ENCODE peak calls at places on chromosomes 16 and 17, in ten cellular contexts. One of them, this sample, is unnamed. For H3K36me3, the result is how much of the 10 kb centered on the place peaks cover.

GRCh38 chr16:17828012-17828411 is 357.3 kb upstream of the XYLT1 start:
- DNase-seq in MM.1S: no peak
- DNase-seq in DND-41: no peak
- DNase-seq in heart left ventricle: no peak
- DNase-seq in tibial artery: no peak
- DNase-seq in PC-9: no peak
- DNase-seq in GM12878: no peak
- DNase-seq in psoas muscle: no peak
- DNase-seq in cardiac muscle cell: peak
- DNase-seq in fibroblast of lung: peak
- DNase-seq in this sample: no peak

GRCh38 chr17:78624461-78625216 is 47.4 kb upstream of the DNAH17 start:
- DNase-seq in MM.1S: no peak
- DNase-seq in DND-41: no peak
- DNase-seq in heart left ventricle: no peak
- DNase-seq in tibial artery: no peak
- DNase-seq in PC-9: no peak
- DNase-seq in GM12878: no peak
- DNase-seq in psoas muscle: no peak
- DNase-seq in cardiac muscle cell: no peak
- DNase-seq in fibroblast of lung: no peak
- DNase-seq in this sample: no peak

GRCh38 chr17:82178499-82179290 is 33.9 kb downstream of the CCDC57 start:
- DNase-seq in MM.1S: no peak
- DNase-seq in DND-41: no peak
- DNase-seq in heart left ventricle: no peak
- DNase-seq in tibial artery: no peak
- DNase-seq in PC-9: no peak
- DNase-seq in GM12878: no peak
- DNase-seq in psoas muscle: no peak
- DNase-seq in cardiac muscle cell: no peak
- DNase-seq in fibroblast of lung: no peak
- DNase-seq in this sample: no peak

GRCh38 chr16:85688586-85689284 is at the start of gene GINS2:
- DNase-seq in MM.1S: peak
- DNase-seq in DND-41: peak
- DNase-seq in heart left ventricle: peak
- DNase-seq in tibial artery: peak
- DNase-seq in PC-9: peak
- DNase-seq in GM12878: peak
- DNase-seq in psoas muscle: peak
- DNase-seq in cardiac muscle cell: peak
- DNase-seq in fibroblast of lung: peak
- DNase-seq in this sample: peak

GRCh38 chr17:9564104-9564503 is 11.5 kb downstream of the STX8 start:
- DNase-seq in MM.1S: no peak
- DNase-seq in DND-41: no peak
- DNase-seq in heart left ventricle: no peak
- DNase-seq in tibial artery: no peak
- DNase-seq in PC-9: no peak
- DNase-seq in GM12878: no peak
- DNase-seq in psoas muscle: no peak
- DNase-seq in cardiac muscle cell: no peak
- DNase-seq in fibroblast of lung: no peak
- DNase-seq in this sample: no peak

GRCh38 chr16:22165508-22166285 is 3.4 kb downstream of the SDR42E2 start:
- DNase-seq in MM.1S: no peak
- DNase-seq in DND-41: no peak
- DNase-seq in heart left ventricle: no peak
- DNase-seq in tibial artery: no peak
- DNase-seq in PC-9: no peak
- DNase-seq in GM12878: no peak
- DNase-seq in psoas muscle: no peak
- DNase-seq in cardiac muscle cell: no peak
- DNase-seq in fibroblast of lung: no peak
- DNase-seq in this sample: no peak

GRCh38 chr16:87202346-87202745 is 114.8 kb downstream of the C16orf95 start:
- DNase-seq in MM.1S: no peak
- DNase-seq in DND-41: no peak
- DNase-seq in heart left ventricle: no peak
- DNase-seq in tibial artery: peak
- DNase-seq in PC-9: no peak
- DNase-seq in GM12878: no peak
- DNase-seq in psoas muscle: no peak
- DNase-seq in cardiac muscle cell: peak
- DNase-seq in fibroblast of lung: peak
- DNase-seq in this sample: no peak

GRCh38 chr16:3101018-3101840 is 2.1 kb upstream of the ZSCAN10 start:
- DNase-seq in MM.1S: peak
- DNase-seq in DND-41: peak
- DNase-seq in heart left ventricle: no peak
- DNase-seq in tibial artery: no peak
- DNase-seq in PC-9: no peak
- DNase-seq in GM12878: no peak
- DNase-seq in psoas muscle: peak
- DNase-seq in cardiac muscle cell: peak
- DNase-seq in fibroblast of lung: no peak
- DNase-seq in this sample: peak

DNA sequence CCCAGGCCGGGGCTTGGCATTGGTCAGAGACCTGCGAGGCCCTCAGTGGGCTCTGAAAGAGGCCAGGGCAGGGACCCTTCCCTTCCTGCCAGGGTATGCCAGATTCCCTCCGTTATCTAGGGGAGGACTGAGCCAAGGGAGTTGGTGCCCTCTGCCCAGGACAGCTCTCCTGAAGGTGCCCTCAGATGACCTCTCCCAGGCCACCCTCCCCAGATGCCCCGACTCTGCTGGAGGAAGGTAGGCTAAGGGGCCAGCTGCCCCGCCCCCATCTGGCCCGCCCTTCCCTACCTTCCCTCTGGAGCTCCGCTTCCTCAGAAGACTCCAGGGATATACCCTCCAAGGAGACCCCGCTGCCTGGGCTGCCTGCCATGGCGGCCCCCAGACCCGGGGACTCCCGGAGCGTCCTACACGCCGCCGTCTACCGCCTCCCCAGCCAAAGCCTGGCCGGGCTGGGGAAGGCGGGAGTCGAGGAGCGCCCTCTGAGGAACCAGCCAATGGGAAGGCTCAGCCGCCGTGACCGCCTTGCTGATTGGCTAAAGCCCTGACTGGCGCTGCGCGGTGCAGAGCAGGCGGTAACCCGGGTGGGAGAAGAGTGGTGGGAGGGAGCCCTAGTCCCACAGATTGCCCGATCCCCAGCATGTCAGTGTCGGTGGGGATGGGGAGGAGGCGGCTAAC is 7.0 kb downstream of the MPP2 start:
- DNase-seq in MM.1S: peak
- DNase-seq in DND-41: no peak
- DNase-seq in heart left ventricle: peak
- DNase-seq in tibial artery: peak
- DNase-seq in PC-9: peak
- DNase-seq in GM12878: no peak
- DNase-seq in psoas muscle: peak
- DNase-seq in cardiac muscle cell: peak
- DNase-seq in fibroblast of lung: peak
- DNase-seq in this sample: peak
- H3K27ac ChIP-seq in MM.1S: no peak
- H3K27ac ChIP-seq in DND-41: no peak
- H3K27ac ChIP-seq in heart left ventricle: no peak
- H3K27ac ChIP-seq in tibial artery: no peak
- H3K27ac ChIP-seq in PC-9: no peak
- H3K27ac ChIP-seq in GM12878: no peak
- H3K27ac ChIP-seq in psoas muscle: no peak
- H3K27ac ChIP-seq in cardiac muscle cell: no peak
- H3K27ac ChIP-seq in fibroblast of lung: no peak
- H3K27ac ChIP-seq in this sample: no peak

GRCh38 chr16:89168381-89169189 is 3.0 kb upstream of the CDH15 start:
- DNase-seq in MM.1S: no peak
- DNase-seq in DND-41: no peak
- DNase-seq in heart left ventricle: no peak
- DNase-seq in tibial artery: no peak
- DNase-seq in PC-9: no peak
- DNase-seq in GM12878: no peak
- DNase-seq in psoas muscle: peak
- DNase-seq in cardiac muscle cell: no peak
- DNase-seq in fibroblast of lung: no peak
- DNase-seq in this sample: no peak

GRCh38 chr16:89172171-89172900 is 788 bp downstream of the CDH15 start:
- DNase-seq in MM.1S: no peak
- DNase-seq in DND-41: no peak
- DNase-seq in heart left ventricle: no peak
- DNase-seq in tibial artery: no peak
- DNase-seq in PC-9: no peak
- DNase-seq in GM12878: no peak
- DNase-seq in psoas muscle: peak
- DNase-seq in cardiac muscle cell: no peak
- DNase-seq in fibroblast of lung: no peak
- DNase-seq in this sample: no peak

GRCh38 chr16:89169778-89170177 is 1.8 kb upstream of the CDH15 start:
- DNase-seq in MM.1S: no peak
- DNase-seq in DND-41: no peak
- DNase-seq in heart left ventricle: no peak
- DNase-seq in tibial artery: no peak
- DNase-seq in PC-9: no peak
- DNase-seq in GM12878: no peak
- DNase-seq in psoas muscle: peak
- DNase-seq in cardiac muscle cell: no peak
- DNase-seq in fibroblast of lung: no peak
- DNase-seq in this sample: no peak

GRCh38 chr16:89171216-89172170 is at the start of gene CDH15:
- DNase-seq in MM.1S: peak
- DNase-seq in DND-41: peak
- DNase-seq in heart left ventricle: peak
- DNase-seq in tibial artery: peak
- DNase-seq in PC-9: peak
- DNase-seq in GM12878: peak
- DNase-seq in psoas muscle: peak
- DNase-seq in cardiac muscle cell: peak
- DNase-seq in fibroblast of lung: peak
- DNase-seq in this sample: peak

DNA sequence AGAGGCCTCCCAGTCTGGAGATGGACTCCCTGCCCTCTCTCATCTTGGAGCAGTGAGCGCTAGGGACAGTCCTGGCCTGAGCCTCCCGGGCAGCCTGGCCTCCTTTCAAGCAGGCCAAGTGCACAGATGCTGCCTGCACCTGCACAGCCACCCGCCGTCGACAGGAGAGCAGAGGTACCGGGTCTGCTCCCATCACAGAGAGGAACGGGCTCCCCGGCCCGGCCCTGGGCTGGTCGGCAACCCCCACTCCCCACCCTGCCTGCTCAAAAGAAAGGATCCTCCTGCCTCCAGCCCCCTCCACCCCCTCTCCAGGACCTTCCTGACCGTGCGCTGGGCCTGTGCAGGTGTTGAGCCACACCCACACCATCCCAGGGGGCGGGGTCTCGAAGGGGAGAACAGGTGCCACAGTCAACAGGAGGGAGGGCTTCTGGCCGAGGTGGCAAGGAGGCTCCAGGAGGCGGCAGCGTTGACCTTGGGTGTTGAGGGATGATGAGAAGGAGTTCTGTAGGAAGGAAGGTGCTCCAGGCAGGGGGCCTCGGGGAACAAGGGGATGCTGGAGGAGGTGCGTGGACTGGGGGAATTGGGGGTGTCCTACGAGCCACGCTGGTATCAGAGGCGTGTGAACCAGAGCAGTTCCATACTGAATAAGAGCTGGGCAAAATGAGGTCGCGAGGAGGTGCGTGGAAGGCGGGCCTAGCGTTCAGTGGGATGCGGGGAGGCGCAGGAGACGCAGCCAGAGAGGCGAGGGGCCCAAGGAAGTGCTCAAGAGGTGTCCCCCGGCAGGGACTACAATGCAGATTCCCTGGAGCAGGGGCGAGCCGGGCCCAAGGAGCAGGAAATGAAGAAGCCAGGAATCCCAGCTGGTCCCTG is 967 bp upstream of the CDH15 start:
- DNase-seq in MM.1S: peak
- DNase-seq in DND-41: peak
- DNase-seq in heart left ventricle: no peak
- DNase-seq in tibial artery: no peak
- DNase-seq in PC-9: peak
- DNase-seq in GM12878: no peak
- DNase-seq in psoas muscle: peak
- DNase-seq in cardiac muscle cell: no peak
- DNase-seq in fibroblast of lung: no peak
- DNase-seq in this sample: no peak
- H3K4me3 ChIP-seq in MM.1S: peak
- H3K4me3 ChIP-seq in DND-41: peak
- H3K4me3 ChIP-seq in heart left ventricle: peak
- H3K4me3 ChIP-seq in tibial artery: peak
- H3K4me3 ChIP-seq in PC-9: peak
- H3K4me3 ChIP-seq in GM12878: no peak
- H3K4me3 ChIP-seq in psoas muscle: peak
- H3K4me3 ChIP-seq in cardiac muscle cell: peak
- H3K4me3 ChIP-seq in fibroblast of lung: no peak
- H3K4me3 ChIP-seq in this sample: peak

GRCh38 chr17:70041575-70041974 is 33.5 kb upstream of the KCNJ16 start:
- DNase-seq in MM.1S: no peak
- DNase-seq in DND-41: no peak
- DNase-seq in heart left ventricle: no peak
- DNase-seq in tibial artery: no peak
- DNase-seq in PC-9: no peak
- DNase-seq in GM12878: no peak
- DNase-seq in psoas muscle: no peak
- DNase-seq in cardiac muscle cell: no peak
- DNase-seq in fibroblast of lung: no peak
- DNase-seq in this sample: no peak

GRCh38 chr17:70041061-70041460 is 34.0 kb upstream of the KCNJ16 start:
- DNase-seq in MM.1S: no peak
- DNase-seq in DND-41: no peak
- DNase-seq in heart left ventricle: no peak
- DNase-seq in tibial artery: no peak
- DNase-seq in PC-9: no peak
- DNase-seq in GM12878: no peak
- DNase-seq in psoas muscle: no peak
- DNase-seq in cardiac muscle cell: no peak
- DNase-seq in fibroblast of lung: no peak
- DNase-seq in this sample: no peak

GRCh38 chr17:70040336-70040735 is 34.7 kb upstream of the KCNJ16 start:
- DNase-seq in MM.1S: no peak
- DNase-seq in DND-41: no peak
- DNase-seq in heart left ventricle: no peak
- DNase-seq in tibial artery: no peak
- DNase-seq in PC-9: no peak
- DNase-seq in GM12878: no peak
- DNase-seq in psoas muscle: no peak
- DNase-seq in cardiac muscle cell: no peak
- DNase-seq in fibroblast of lung: peak
- DNase-seq in this sample: no peak

GRCh38 chr17:70034158-70034557 is 40.9 kb upstream of the KCNJ16 start:
- DNase-seq in MM.1S: no peak
- DNase-seq in DND-41: no peak
- DNase-seq in heart left ventricle: no peak
- DNase-seq in tibial artery: no peak
- DNase-seq in PC-9: no peak
- DNase-seq in GM12878: no peak
- DNase-seq in psoas muscle: no peak
- DNase-seq in cardiac muscle cell: peak
- DNase-seq in fibroblast of lung: no peak
- DNase-seq in this sample: no peak

GRCh38 chr17:70037498-70037897 is 37.5 kb upstream of the KCNJ16 start:
- DNase-seq in MM.1S: no peak
- DNase-seq in DND-41: no peak
- DNase-seq in heart left ventricle: no peak
- DNase-seq in tibial artery: no peak
- DNase-seq in PC-9: no peak
- DNase-seq in GM12878: no peak
- DNase-seq in psoas muscle: no peak
- DNase-seq in cardiac muscle cell: no peak
- DNase-seq in fibroblast of lung: no peak
- DNase-seq in this sample: no peak
- H3K36me3 ChIP-seq in MM.1S: under half
- H3K36me3 ChIP-seq in DND-41: under half
- H3K36me3 ChIP-seq in heart left ventricle: under half
- H3K36me3 ChIP-seq in tibial artery: under half
- H3K36me3 ChIP-seq in PC-9: under half
- H3K36me3 ChIP-seq in GM12878: under half
- H3K36me3 ChIP-seq in psoas muscle: under half
- H3K36me3 ChIP-seq in cardiac muscle cell: under half
- H3K36me3 ChIP-seq in fibroblast of lung: under half
- H3K36me3 ChIP-seq in this sample: under half

GRCh38 chr17:74442291-74442669 is 10.4 kb downstream of the GPRC5C start:
- DNase-seq in MM.1S: no peak
- DNase-seq in DND-41: no peak
- DNase-seq in heart left ventricle: no peak
- DNase-seq in tibial artery: no peak
- DNase-seq in PC-9: no peak
- DNase-seq in GM12878: no peak
- DNase-seq in psoas muscle: peak
- DNase-seq in cardiac muscle cell: no peak
- DNase-seq in fibroblast of lung: no peak
- DNase-seq in this sample: no peak

GRCh38 chr17:74437702-74438101 is 5.8 kb downstream of the GPRC5C start:
- DNase-seq in MM.1S: no peak
- DNase-seq in DND-41: peak
- DNase-seq in heart left ventricle: no peak
- DNase-seq in tibial artery: no peak
- DNase-seq in PC-9: no peak
- DNase-seq in GM12878: no peak
- DNase-seq in psoas muscle: no peak
- DNase-seq in cardiac muscle cell: no peak
- DNase-seq in fibroblast of lung: no peak
- DNase-seq in this sample: no peak

GRCh38 chr17:74442670-74443515 is 11.0 kb downstream of the GPRC5C start:
- DNase-seq in MM.1S: no peak
- DNase-seq in DND-41: no peak
- DNase-seq in heart left ventricle: peak
- DNase-seq in tibial artery: peak
- DNase-seq in PC-9: peak
- DNase-seq in GM12878: no peak
- DNase-seq in psoas muscle: peak
- DNase-seq in cardiac muscle cell: peak
- DNase-seq in fibroblast of lung: no peak
- DNase-seq in this sample: no peak

GRCh38 chr17:74441537-74441936 is 9.6 kb downstream of the GPRC5C start:
- DNase-seq in MM.1S: no peak
- DNase-seq in DND-41: no peak
- DNase-seq in heart left ventricle: no peak
- DNase-seq in tibial artery: no peak
- DNase-seq in PC-9: no peak
- DNase-seq in GM12878: no peak
- DNase-seq in psoas muscle: peak
- DNase-seq in cardiac muscle cell: no peak
- DNase-seq in fibroblast of lung: no peak
- DNase-seq in this sample: no peak

DNA sequence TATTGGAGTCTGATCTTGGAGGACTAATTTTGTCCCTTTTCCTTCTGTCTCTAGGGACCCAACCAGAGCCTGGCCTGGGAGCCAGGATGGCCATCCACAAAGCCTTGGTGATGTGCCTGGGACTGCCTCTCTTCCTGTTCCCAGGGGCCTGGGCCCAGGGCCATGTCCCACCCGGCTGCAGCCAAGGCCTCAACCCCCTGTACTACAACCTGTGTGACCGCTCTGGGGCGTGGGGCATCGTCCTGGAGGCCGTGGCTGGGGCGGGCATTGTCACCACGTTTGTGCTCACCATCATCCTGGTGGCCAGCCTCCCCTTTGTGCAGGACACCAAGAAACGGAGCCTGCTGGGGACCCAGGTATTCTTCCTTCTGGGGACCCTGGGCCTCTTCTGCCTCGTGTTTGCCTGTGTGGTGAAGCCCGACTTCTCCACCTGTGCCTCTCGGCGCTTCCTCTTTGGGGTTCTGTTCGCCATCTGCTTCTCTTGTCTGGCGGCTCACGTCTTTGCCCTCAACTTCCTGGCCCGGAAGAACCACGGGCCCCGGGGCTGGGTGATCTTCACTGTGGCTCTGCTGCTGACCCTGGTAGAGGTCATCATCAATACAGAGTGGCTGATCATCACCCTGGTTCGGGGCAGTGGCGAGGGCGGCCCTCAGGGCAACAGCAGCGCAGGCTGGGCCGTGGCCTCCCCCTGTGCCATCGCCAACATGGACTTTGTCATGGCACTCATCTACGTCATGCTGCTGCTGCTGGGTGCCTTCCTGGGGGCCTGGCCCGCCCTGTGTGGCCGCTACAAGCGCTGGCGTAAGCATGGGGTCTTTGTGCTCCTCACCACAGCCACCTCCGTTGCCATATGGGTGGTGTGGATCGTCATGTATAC is 8.0 kb downstream of the GPRC5C start:
- DNase-seq in MM.1S: no peak
- DNase-seq in DND-41: no peak
- DNase-seq in heart left ventricle: no peak
- DNase-seq in tibial artery: no peak
- DNase-seq in PC-9: no peak
- DNase-seq in GM12878: no peak
- DNase-seq in psoas muscle: no peak
- DNase-seq in cardiac muscle cell: no peak
- DNase-seq in fibroblast of lung: no peak
- DNase-seq in this sample: no peak
- H3K27ac ChIP-seq in MM.1S: no peak
- H3K27ac ChIP-seq in DND-41: no peak
- H3K27ac ChIP-seq in heart left ventricle: no peak
- H3K27ac ChIP-seq in tibial artery: peak
- H3K27ac ChIP-seq in PC-9: no peak
- H3K27ac ChIP-seq in GM12878: no peak
- H3K27ac ChIP-seq in psoas muscle: peak
- H3K27ac ChIP-seq in cardiac muscle cell: no peak
- H3K27ac ChIP-seq in fibroblast of lung: no peak
- H3K27ac ChIP-seq in this sample: no peak